ENCODE peak calls at places on chromosome 16, in ten cellular contexts. P is sigmoid colon, U is NB4, O is tibial nerve, A is spleen, Q is uterus, K is IMR-90, D is breast epithelium, J is stomach, Y is transverse colon. B is an unnamed sample.

GRCh38 chr16:78768723-78769122 is 669.3 kb downstream of the WWOX start:
- DNase-seq in O (no peak), P (no peak), A (no peak), U (no peak), K (no peak), J (no peak), Q (no peak), Y (no peak), D (no peak), B (no peak)

GRCh38 chr16:57568173-57568678 is 25.8 kb downstream of the ADGRG5 start:
- DNase-seq in K (no peak), P (no peak), A (no peak), U (no peak), Q (no peak), D (no peak), Y (no peak), O (no peak), J (no peak), B (no peak)

GRCh38 chr16:80938035-80938927 is 68.4 kb downstream of the CMC2 start:
- DNase-seq in J (no peak), Q (peak), A (no peak), U (no peak), K (peak), D (no peak), P (peak), Y (peak), O (peak), B (no peak)

GRCh38 chr16:11780988-11781680 is 15.9 kb downstream of the ZC3H7A start:
- DNase-seq in J (no peak), O (no peak), A (no peak), K (peak), P (no peak), D (no peak), U (no peak), Y (no peak), Q (no peak), B (no peak)

GRCh38 chr16:77833906-77834599 is 45.7 kb downstream of the VAT1L start:
- DNase-seq in D (no peak), K (peak), Y (no peak), P (no peak), J (no peak), Q (no peak), A (no peak), U (peak), O (no peak), B (no peak)

GRCh38 chr16:87145181-87146176 is 171.7 kb downstream of the C16orf95 start:
- DNase-seq in K (peak), Y (no peak), O (no peak), J (no peak), A (no peak), P (no peak), D (no peak), U (peak), Q (no peak), B (no peak)

GRCh38 chr16:54135361-54136275 is 151.0 kb downstream of the IRX3 start:
- DNase-seq in U (peak), Q (no peak), J (no peak), D (no peak), K (peak), A (no peak), O (no peak), Y (no peak), P (no peak), B (no peak)

GRCh38 chr16:66553223-66553622 is 847 bp downstream of the CKLF start:
- DNase-seq in Y (peak), Q (no peak), K (no peak), P (no peak), A (no peak), J (peak), D (no peak), O (no peak), U (peak), B (no peak)

GRCh38 chr16:49460786-49461470 is 87.3 kb downstream of the C16orf78 start:
- DNase-seq in U (no peak), Q (no peak), A (peak), Y (no peak), O (no peak), P (peak), D (no peak), J (peak), K (no peak), B (no peak)

GRCh38 chr16:70160388-70160787 is 13.2 kb upstream of the CLEC18C start:
- DNase-seq in P (no peak), D (no peak), Q (no peak), Y (no peak), U (no peak), K (no peak), O (no peak), J (no peak), A (peak), B (no peak)

GRCh38 chr16:88536971-88537751 is 33.0 kb upstream of the ZC3H18 start:
- DNase-seq in D (no peak), J (no peak), A (no peak), Q (no peak), Y (no peak), U (peak), O (no peak), K (no peak), P (no peak), B (peak)

GRCh38 chr16:69187387-69187890 is 475 bp downstream of the SNTB2 start:
- DNase-seq in P (peak), U (peak), Y (peak), J (peak), Q (peak), K (no peak), A (peak), D (peak), O (peak), B (peak)

GRCh38 chr16:14172200-14172805 is 101.2 kb downstream of the MRTFB start:
- DNase-seq in K (peak), Q (no peak), P (no peak), O (no peak), U (no peak), Y (no peak), D (no peak), A (no peak), J (no peak), B (no peak)

GRCh38 chr16:9258423-9259051 is 167.1 kb downstream of the HAPSTR1 start:
- DNase-seq in Y (peak), K (peak), U (peak), O (no peak), J (no peak), D (no peak), A (no peak), P (no peak), Q (no peak), B (no peak)

GRCh38 chr16:47519037-47519436 is 57.9 kb downstream of the PHKB start:
- DNase-seq in Y (no peak), K (peak), J (no peak), U (no peak), Q (no peak), O (no peak), A (no peak), D (no peak), P (no peak), B (no peak)

GRCh38 chr16:28260193-28260592 is 32.1 kb upstream of the SBK1 start:
- DNase-seq in Q (no peak), U (no peak), K (no peak), D (no peak), Y (no peak), J (no peak), P (no peak), A (no peak), O (no peak), B (no peak)

GRCh38 chr16:85003076-85003475 is 8.3 kb downstream of the ZDHHC7 start:
- DNase-seq in O (no peak), D (no peak), Q (no peak), P (no peak), J (no peak), Y (no peak), U (no peak), A (no peak), K (no peak), B (no peak)

GRCh38 chr16:5070431-5071186 is 1.0 kb upstream of the ALG1 start:
- DNase-seq in O (no peak), D (no peak), Q (no peak), J (no peak), U (no peak), P (peak), A (peak), K (no peak), Y (no peak), B (no peak)

GRCh38 chr16:57795431-57795878 is 6.8 kb downstream of the KIFC3 start:
- DNase-seq in O (no peak), A (no peak), Y (peak), K (peak), P (peak), J (peak), Q (no peak), D (no peak), U (peak), B (no peak)

GRCh38 chr16:27472091-27473020 is 70.4 kb downstream of the IL21R start:
- DNase-seq in D (no peak), J (no peak), O (no peak), U (no peak), P (no peak), Y (no peak), K (no peak), A (peak), Q (no peak), B (no peak)

GRCh38 chr16:49216593-49216992 is 65.0 kb downstream of the CBLN1 start:
- DNase-seq in J (no peak), Q (no peak), D (no peak), Y (no peak), O (no peak), P (no peak), U (no peak), A (no peak), K (no peak), B (no peak)

GRCh38 chr16:86516618-86517003 is 6.3 kb downstream of the FOXF1 start:
- DNase-seq in Q (no peak), K (peak), A (no peak), U (no peak), D (no peak), J (no peak), Y (no peak), P (peak), O (no peak), B (no peak)

GRCh38 chr16:50281391-50282009 is 15.1 kb downstream of the ADCY7 start:
- DNase-seq in U (no peak), Q (no peak), K (no peak), O (no peak), P (no peak), Y (no peak), D (no peak), J (no peak), A (peak), B (peak)

GRCh38 chr16:16780588-16780987 is 401.6 kb downstream of the NPIPA7 start:
- DNase-seq in O (no peak), Y (no peak), J (no peak), P (no peak), Q (no peak), A (no peak), D (no peak), U (no peak), K (no peak), B (no peak)

GRCh38 chr16:85602831-85603755 is 10.0 kb upstream of the GSE1 start:
- DNase-seq in Q (no peak), A (no peak), D (no peak), K (no peak), Y (no peak), O (no peak), P (no peak), J (peak), U (no peak), B (no peak)

GRCh38 chr16:81005644-81006471 is 827 bp downstream of the CMC2 start:
- DNase-seq in J (no peak), U (peak), Q (no peak), Y (peak), P (no peak), K (peak), D (no peak), A (peak), O (peak), B (no peak)

GRCh38 chr16:27232061-27232841 is 28.9 kb downstream of the KDM8 start:
- DNase-seq in P (peak), A (peak), Y (peak), U (peak), O (no peak), Q (no peak), K (no peak), J (no peak), D (no peak), B (no peak)

GRCh38 chr16:26475579-26475978 is 591.1 kb upstream of the C16orf82 start:
- DNase-seq in A (no peak), D (no peak), Q (no peak), P (no peak), U (no peak), J (no peak), O (no peak), Y (no peak), K (no peak), B (no peak)

GRCh38 chr16:12646490-12647274 is 157.0 kb downstream of the CPPED1 start:
- DNase-seq in K (no peak), O (peak), D (no peak), Y (no peak), A (no peak), U (peak), P (no peak), J (peak), Q (peak), B (no peak)

GRCh38 chr16:4909825-4910224 is 27.1 kb downstream of the PPL start:
- DNase-seq in O (no peak), J (no peak), U (peak), A (no peak), D (no peak), Q (no peak), K (no peak), Y (no peak), P (no peak), B (no peak)

GRCh38 chr16:30741461-30741914 is 6.7 kb upstream of the PHKG2 start:
- DNase-seq in O (no peak), Y (peak), A (no peak), Q (no peak), J (peak), D (peak), U (no peak), K (peak), P (peak), B (peak)

GRCh38 chr16:84579936-84580335 is 37.9 kb downstream of the COTL1 start:
- DNase-seq in D (no peak), O (no peak), A (no peak), Y (no peak), J (peak), P (no peak), K (no peak), U (no peak), Q (no peak), B (no peak)

GRCh38 chr16:80092686-80093085 is 448.1 kb upstream of the DYNLRB2 start:
- DNase-seq in J (no peak), P (no peak), Q (no peak), Y (no peak), O (no peak), D (no peak), K (no peak), A (no peak), U (no peak), B (no peak)

GRCh38 chr16:27503662-27504061 is 46.1 kb downstream of the GTF3C1 start:
- DNase-seq in U (no peak), D (no peak), O (no peak), A (no peak), J (no peak), Q (no peak), Y (no peak), K (no peak), P (no peak), B (no peak)

GRCh38 chr16:89615176-89615575 is 1.7 kb downstream of the DPEP1 start:
- DNase-seq in Q (no peak), P (no peak), D (no peak), J (no peak), Y (no peak), A (no peak), U (no peak), K (no peak), O (no peak), B (no peak)

GRCh38 chr16:89615596-89616090 is 2.2 kb downstream of the DPEP1 start:
- DNase-seq in K (no peak), P (no peak), A (no peak), D (no peak), U (no peak), Y (peak), O (no peak), J (peak), Q (no peak), B (no peak)

GRCh38 chr16:89612415-89612814 is 1.0 kb upstream of the DPEP1 start:
- DNase-seq in O (no peak), Y (no peak), D (no peak), K (no peak), Q (no peak), A (no peak), U (no peak), P (no peak), J (no peak), B (no peak)

GRCh38 chr16:89613954-89614459 is 565 bp downstream of the DPEP1 start:
- DNase-seq in Q (no peak), A (no peak), U (no peak), J (no peak), O (no peak), P (no peak), Y (no peak), K (no peak), D (no peak), B (peak)

DNA sequence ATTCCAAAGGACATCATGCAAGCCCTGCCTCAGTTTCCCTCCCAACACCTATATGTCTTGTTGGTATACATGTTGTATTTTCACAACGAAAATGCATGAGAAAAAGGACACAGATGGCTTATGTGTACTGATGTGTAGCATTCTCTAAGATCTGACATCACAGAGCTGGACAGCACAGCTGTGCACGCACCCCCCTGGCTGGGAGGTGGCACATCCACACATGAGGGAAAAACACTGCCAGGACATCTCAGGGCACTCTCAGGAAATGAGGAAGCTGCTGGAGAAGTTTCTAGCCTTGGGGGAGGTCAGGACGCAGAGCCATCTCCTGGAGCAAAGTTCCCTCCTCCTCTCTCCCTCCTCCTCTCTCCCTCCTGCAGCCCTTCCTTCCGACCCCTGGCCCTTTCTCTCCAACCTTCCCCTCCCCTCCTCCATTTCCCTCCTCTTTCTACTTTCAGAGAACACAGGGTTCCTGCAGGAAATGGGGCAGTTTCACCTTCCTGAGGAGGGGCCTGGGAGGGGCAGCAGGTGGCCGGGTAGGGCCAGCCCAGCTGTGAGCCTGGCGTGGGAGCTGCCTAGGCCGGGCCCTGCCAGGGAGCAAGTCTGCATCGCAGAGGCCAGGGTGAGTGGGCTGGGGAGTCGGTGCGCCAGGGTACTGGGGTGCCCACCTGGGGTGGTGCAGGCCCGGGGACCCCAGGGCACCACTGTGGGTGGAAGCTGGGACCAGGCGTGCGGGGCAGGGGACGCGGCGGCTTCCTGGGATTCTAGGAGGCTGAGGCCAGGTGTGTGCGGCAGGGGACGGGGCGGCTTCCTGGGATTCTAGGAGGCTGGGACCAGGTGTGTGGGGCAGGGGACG is at the start of gene DPEP1:
- DNase-seq in Y (no peak), U (peak), J (no peak), K (no peak), P (no peak), Q (no peak), D (no peak), O (no peak), A (no peak), B (peak)
- TF ChIP-seq POLR2A in Y (no peak), U (no peak), J (no peak), K (no peak), P (no peak), Q (no peak), D (no peak), O (no peak), A (no peak), B (no peak)

DNA sequence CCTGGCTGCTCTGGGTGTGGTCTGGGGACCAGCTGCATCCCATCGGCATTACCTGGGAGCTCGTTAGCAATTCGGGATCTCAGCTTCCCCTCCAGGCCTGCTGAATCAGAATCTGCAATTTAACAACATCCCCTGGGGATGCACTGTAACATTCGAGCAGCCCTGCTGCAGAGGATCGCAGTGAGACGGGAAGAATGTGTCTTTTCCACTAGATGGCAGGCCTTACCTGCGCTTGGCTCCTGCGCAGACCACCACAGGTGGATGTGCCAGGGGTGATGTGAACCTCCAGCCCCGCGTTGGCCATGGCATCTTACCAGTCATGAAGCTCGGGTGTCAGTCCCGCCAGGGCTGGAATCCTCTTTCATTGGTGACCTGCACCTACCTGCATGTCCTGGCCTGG is 209.9 kb downstream of the PRKCB start:
- DNase-seq in Q (no peak), P (no peak), J (no peak), O (no peak), Y (no peak), K (no peak), D (no peak), A (no peak), U (no peak), B (no peak)
- TF ChIP-seq CTCF in Q (no peak), P (no peak), J (no peak), O (no peak), Y (no peak), K (no peak), D (no peak), A (no peak), U (no peak), B (no peak)

DNA sequence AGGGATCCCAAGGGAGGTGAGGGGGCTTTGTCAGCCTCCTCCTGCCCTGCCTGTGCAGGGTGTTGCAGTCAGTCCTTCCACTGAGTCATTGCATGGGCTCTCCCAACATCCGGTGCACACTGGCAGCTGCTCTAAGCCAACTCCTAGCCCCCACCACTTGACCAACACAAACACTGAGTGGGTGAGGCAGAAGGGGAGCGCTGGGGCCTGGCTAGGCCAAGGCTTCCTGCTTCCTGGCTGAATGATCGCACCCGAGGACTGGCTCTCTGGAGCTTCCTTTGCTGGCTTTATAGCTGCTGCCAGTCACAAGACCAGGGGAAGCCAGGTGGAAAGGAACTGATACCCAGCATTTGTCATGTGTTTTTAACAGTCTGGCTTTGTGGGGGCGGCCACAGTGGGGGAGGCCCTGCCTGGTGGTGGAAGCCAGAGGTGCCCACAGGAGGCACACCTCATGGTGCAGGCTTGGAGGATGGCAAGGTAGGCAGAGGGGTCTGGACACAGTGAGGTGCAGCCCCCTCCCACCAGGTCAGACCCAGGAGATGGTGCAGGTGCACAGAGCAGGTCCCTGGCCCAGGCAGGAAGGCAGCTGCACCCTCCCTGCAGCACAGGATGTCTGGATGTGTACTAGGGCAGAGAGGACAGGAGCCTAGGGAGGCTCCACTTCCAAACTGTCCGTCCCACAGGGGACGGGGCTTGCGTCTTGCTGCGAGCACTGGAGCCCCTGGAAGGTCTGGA is 6.9 kb downstream of the MPG start:
- DNase-seq in D (no peak), K (peak), P (peak), Q (peak), O (peak), A (peak), Y (peak), U (peak), J (peak), B (peak)
- TF ChIP-seq POLR2A in D (no peak), K (peak), P (no peak), Q (no peak), O (no peak), A (no peak), Y (no peak), U (no peak), J (no peak), B (no peak)

GRCh38 chr16:22086440-22086839 is 5.9 kb upstream of the VWA3A start:
- DNase-seq in D (no peak), Q (no peak), A (no peak), U (no peak), O (no peak), J (no peak), P (no peak), Y (no peak), K (no peak), B (no peak)
- TF ChIP-seq CTCF in D (no peak), Q (no peak), A (no peak), U (no peak), O (no peak), J (no peak), P (no peak), Y (no peak), K (no peak), B (no peak)

GRCh38 chr16:22206013-22206846 is at the start of gene EEF2K:
- DNase-seq in D (peak), Y (peak), Q (peak), O (peak), J (peak), A (peak), K (peak), U (peak), P (peak), B (peak)
- TF ChIP-seq POLR2A in D (no peak), Y (peak), Q (peak), O (peak), J (no peak), A (no peak), K (no peak), U (peak), P (peak), B (peak)

B was measured in upper lobe of left lung.